ENCODE peak calls at places on chromosome 1, in four cellular contexts. One of them, this sample, is unnamed.

GRCh38 chr1:212153635-212154034 is 118.1 kb downstream of the DTL start:
- DNase-seq in stimulated activated CD4-positive, alpha-beta T cell treated with anti-CD3 and anti-CD28 coated beads, Interleukin-2, amount 100 ng/mL, for 4 hours: no peak
- DNase-seq in psoas muscle: no peak
- DNase-seq in activated CD8-positive, alpha-beta memory T cell treated with anti-CD3 and anti-CD28 coated beads, Interleukin-2, amount 50 U/mL, for 48 hours: no peak
- DNase-seq in this sample: no peak

GRCh38 chr1:151828931-151829330 is 2.7 kb downstream of the RORC start:
- DNase-seq in stimulated activated CD4-positive, alpha-beta T cell treated with anti-CD3 and anti-CD28 coated beads, Interleukin-2, amount 100 ng/mL, for 4 hours: no peak
- DNase-seq in psoas muscle: peak
- DNase-seq in activated CD8-positive, alpha-beta memory T cell treated with anti-CD3 and anti-CD28 coated beads, Interleukin-2, amount 50 U/mL, for 48 hours: no peak
- DNase-seq in this sample: no peak

GRCh38 chr1:55428944-55429931 is 214.1 kb upstream of the USP24 start:
- DNase-seq in activated CD8-positive, alpha-beta memory T cell treated with anti-CD3 and anti-CD28 coated beads, Interleukin-2, amount 50 U/mL, for 48 hours: no peak
- DNase-seq in stimulated activated CD4-positive, alpha-beta T cell treated with anti-CD3 and anti-CD28 coated beads, Interleukin-2, amount 100 ng/mL, for 4 hours: no peak
- DNase-seq in psoas muscle: peak
- DNase-seq in this sample: no peak

GRCh38 chr1:84174051-84174556 is 30.0 kb downstream of the PRKACB start:
- DNase-seq in stimulated activated CD4-positive, alpha-beta T cell treated with anti-CD3 and anti-CD28 coated beads, Interleukin-2, amount 100 ng/mL, for 4 hours: no peak
- DNase-seq in psoas muscle: no peak
- DNase-seq in activated CD8-positive, alpha-beta memory T cell treated with anti-CD3 and anti-CD28 coated beads, Interleukin-2, amount 50 U/mL, for 48 hours: no peak
- DNase-seq in this sample: no peak

GRCh38 chr1:6373961-6374720 is 19.4 kb downstream of the ACOT7 start:
- DNase-seq in stimulated activated CD4-positive, alpha-beta T cell treated with anti-CD3 and anti-CD28 coated beads, Interleukin-2, amount 100 ng/mL, for 4 hours: no peak
- DNase-seq in activated CD8-positive, alpha-beta memory T cell treated with anti-CD3 and anti-CD28 coated beads, Interleukin-2, amount 50 U/mL, for 48 hours: no peak
- DNase-seq in psoas muscle: no peak
- DNase-seq in this sample: no peak

GRCh38 chr1:236394905-236395779 is 1.1 kb downstream of the EDARADD start:
- DNase-seq in psoas muscle: peak
- DNase-seq in stimulated activated CD4-positive, alpha-beta T cell treated with anti-CD3 and anti-CD28 coated beads, Interleukin-2, amount 100 ng/mL, for 4 hours: peak
- DNase-seq in activated CD8-positive, alpha-beta memory T cell treated with anti-CD3 and anti-CD28 coated beads, Interleukin-2, amount 50 U/mL, for 48 hours: peak
- DNase-seq in this sample: peak

GRCh38 chr1:187928288-187928687 is 1099.5 kb downstream of the PLA2G4A start:
- DNase-seq in psoas muscle: no peak
- DNase-seq in activated CD8-positive, alpha-beta memory T cell treated with anti-CD3 and anti-CD28 coated beads, Interleukin-2, amount 50 U/mL, for 48 hours: no peak
- DNase-seq in stimulated activated CD4-positive, alpha-beta T cell treated with anti-CD3 and anti-CD28 coated beads, Interleukin-2, amount 100 ng/mL, for 4 hours: no peak
- DNase-seq in this sample: no peak

GRCh38 chr1:40861227-40862003 is 748 bp downstream of the CITED4 start:
- DNase-seq in activated CD8-positive, alpha-beta memory T cell treated with anti-CD3 and anti-CD28 coated beads, Interleukin-2, amount 50 U/mL, for 48 hours: peak
- DNase-seq in psoas muscle: peak
- DNase-seq in stimulated activated CD4-positive, alpha-beta T cell treated with anti-CD3 and anti-CD28 coated beads, Interleukin-2, amount 100 ng/mL, for 4 hours: peak
- DNase-seq in this sample: no peak

GRCh38 chr1:210532223-210532598 is 203.5 kb downstream of the HHAT start:
- DNase-seq in stimulated activated CD4-positive, alpha-beta T cell treated with anti-CD3 and anti-CD28 coated beads, Interleukin-2, amount 100 ng/mL, for 4 hours: no peak
- DNase-seq in activated CD8-positive, alpha-beta memory T cell treated with anti-CD3 and anti-CD28 coated beads, Interleukin-2, amount 50 U/mL, for 48 hours: no peak
- DNase-seq in psoas muscle: no peak
- DNase-seq in this sample: no peak

GRCh38 chr1:244796719-244797406 is 38.6 kb upstream of the COX20 start:
- DNase-seq in psoas muscle: no peak
- DNase-seq in stimulated activated CD4-positive, alpha-beta T cell treated with anti-CD3 and anti-CD28 coated beads, Interleukin-2, amount 100 ng/mL, for 4 hours: peak
- DNase-seq in activated CD8-positive, alpha-beta memory T cell treated with anti-CD3 and anti-CD28 coated beads, Interleukin-2, amount 50 U/mL, for 48 hours: peak
- DNase-seq in this sample: peak

GRCh38 chr1:182890927-182891610 is 51.9 kb downstream of the DHX9 start:
- DNase-seq in activated CD8-positive, alpha-beta memory T cell treated with anti-CD3 and anti-CD28 coated beads, Interleukin-2, amount 50 U/mL, for 48 hours: no peak
- DNase-seq in psoas muscle: no peak
- DNase-seq in stimulated activated CD4-positive, alpha-beta T cell treated with anti-CD3 and anti-CD28 coated beads, Interleukin-2, amount 100 ng/mL, for 4 hours: no peak
- DNase-seq in this sample: no peak

This sample was measured in mesenteric fat pad.